ENCODE peak calls at places on chromosomes 5 and 9, in nine cellular contexts. E, C, G, U, H, F, N, K and W are unnamed samples. For H3K9me3, the result is how much of the 10 kb centered on the place peaks cover.

GRCh38 chr9:127572961-127573727 is 38.9 kb upstream of the STXBP1 start:
- DNase-seq in H (no peak), C (peak), E (no peak), G (no peak), N (no peak), K (no peak), U (no peak), F (no peak), W (no peak)

GRCh38 chr9:117094493-117094892 is 320.4 kb downstream of the ASTN2 start:
- DNase-seq in G (peak), C (no peak), H (no peak), U (no peak), E (no peak), K (no peak), F (no peak), N (no peak), W (no peak)

GRCh38 chr9:10238087-10238486 is 374.7 kb downstream of the PTPRD start:
- DNase-seq in E (no peak), N (no peak), F (no peak), C (no peak), H (no peak), U (no peak), G (no peak), K (no peak), W (no peak)

GRCh38 chr9:27528278-27528885 is 1.2 kb downstream of the MOB3B start:
- DNase-seq in N (peak), U (no peak), C (peak), G (peak), E (peak), H (peak), K (peak), F (peak), W (peak)

GRCh38 chr5:40572947-40573346 is 106.8 kb upstream of the PTGER4 start:
- DNase-seq in G (peak), F (peak), C (no peak), N (peak), E (no peak), H (no peak), U (peak), K (no peak), W (no peak)

GRCh38 chr5:32390819-32391591 is 53.5 kb downstream of the ZFR start:
- DNase-seq in N (no peak), H (no peak), F (no peak), U (peak), E (no peak), K (no peak), G (no peak), C (no peak), W (no peak)

GRCh38 chr9:105219291-105219805 is 25.1 kb upstream of the SLC44A1 start:
- DNase-seq in E (no peak), K (no peak), F (no peak), N (no peak), H (no peak), G (no peak), U (no peak), C (no peak), W (no peak)

GRCh38 chr5:178431777-178432155 is 158.4 kb downstream of the COL23A1 start:
- DNase-seq in U (no peak), G (no peak), C (no peak), K (no peak), H (no peak), E (no peak), N (no peak), F (no peak), W (no peak)

GRCh38 chr5:1542755-1543154 is 19.0 kb upstream of the LPCAT1 start:
- DNase-seq in H (peak), N (no peak), E (peak), G (no peak), F (no peak), U (no peak), K (peak), C (peak), W (no peak)

GRCh38 chr9:98778711-98779530 is 17.4 kb downstream of the ANKS6 start:
- DNase-seq in C (peak), H (peak), G (no peak), F (no peak), K (no peak), N (no peak), E (no peak), U (no peak), W (no peak)

GRCh38 chr9:8779478-8779877 is 979.9 kb upstream of the DMAC1 start:
- DNase-seq in E (no peak), H (no peak), C (no peak), F (no peak), N (no peak), U (no peak), K (peak), G (no peak), W (no peak)

GRCh38 chr5:140842798-140843733 is 2.1 kb downstream of the PCDHA8 start:
- DNase-seq in U (no peak), K (no peak), E (no peak), G (no peak), H (no peak), N (no peak), C (no peak), F (no peak), W (no peak)

GRCh38 chr5:131491749-131492148 is 143.3 kb downstream of the RAPGEF6 start:
- DNase-seq in G (no peak), E (no peak), C (no peak), U (no peak), K (no peak), F (no peak), H (no peak), N (no peak), W (no peak)

GRCh38 chr9:129702563-129702962 is 37.1 kb downstream of the PRRX2 start:
- DNase-seq in E (no peak), U (peak), G (no peak), N (no peak), F (no peak), C (peak), K (no peak), H (peak), W (no peak)

GRCh38 chr9:101381833-101382342 is 2.9 kb downstream of the BAAT start:
- DNase-seq in F (no peak), K (no peak), E (no peak), H (no peak), G (no peak), U (no peak), N (no peak), C (no peak), W (no peak)

GRCh38 chr5:136677219-136677618 is 311.9 kb upstream of the TRPC7 start:
- DNase-seq in N (no peak), G (no peak), F (no peak), K (no peak), E (no peak), C (no peak), U (no peak), H (no peak), W (no peak)

GRCh38 chr9:82031538-82032280 is 43.1 kb downstream of the SPATA31D1 start:
- DNase-seq in K (peak), E (peak), C (no peak), N (peak), H (peak), F (no peak), U (peak), G (peak), W (no peak)

GRCh38 chr5:123088031-123088805 is 823 bp upstream of the PRDM6 start:
- DNase-seq in U (no peak), G (no peak), N (no peak), K (peak), H (no peak), F (no peak), E (no peak), C (no peak), W (no peak)

GRCh38 chr5:154997746-154998145 is 15.8 kb upstream of the KIF4B start:
- DNase-seq in H (no peak), G (no peak), E (no peak), K (no peak), C (no peak), F (no peak), U (no peak), N (no peak), W (no peak)

GRCh38 chr9:126853667-126854066 is 6.8 kb upstream of the ZBTB34 start:
- DNase-seq in G (no peak), U (peak), F (no peak), H (no peak), E (no peak), K (peak), C (no peak), N (no peak), W (no peak)

GRCh38 chr9:20640331-20641187 is 18.3 kb upstream of the MLLT3 start:
- DNase-seq in F (no peak), K (no peak), C (peak), G (peak), E (peak), N (peak), U (no peak), H (no peak), W (peak)

GRCh38 chr9:97714435-97714834 is 17.3 kb upstream of the XPA start:
- DNase-seq in F (no peak), U (no peak), G (no peak), K (no peak), E (no peak), H (no peak), N (no peak), C (no peak), W (no peak)

GRCh38 chr5:145975361-145976066 is 39.1 kb downstream of the SH3RF2 start:
- DNase-seq in K (no peak), C (peak), G (no peak), H (no peak), U (peak), N (peak), F (no peak), E (no peak), W (no peak)

GRCh38 chr5:19492861-19493260 is 495.1 kb downstream of the CDH18 start:
- DNase-seq in N (no peak), E (no peak), F (no peak), H (no peak), U (no peak), K (no peak), G (no peak), C (no peak), W (no peak)

GRCh38 chr5:34015120-34015807 is 7.4 kb upstream of the AMACR start:
- DNase-seq in F (no peak), C (no peak), N (no peak), H (no peak), K (no peak), E (no peak), G (no peak), U (no peak), W (no peak)

GRCh38 chr5:176861276-176861675 is 37.9 kb downstream of the HK3 start:
- DNase-seq in F (no peak), N (no peak), U (no peak), C (no peak), G (no peak), E (no peak), K (no peak), H (no peak), W (no peak)

GRCh38 chr5:76174101-76174500 is 90.9 kb downstream of the SV2C start:
- DNase-seq in C (no peak), F (no peak), U (no peak), E (no peak), G (no peak), N (no peak), H (no peak), K (no peak), W (no peak)

GRCh38 chr5:40552981-40553380 is 126.7 kb upstream of the PTGER4 start:
- DNase-seq in U (no peak), N (no peak), K (no peak), G (no peak), E (no peak), H (no peak), F (no peak), C (no peak), W (no peak)

GRCh38 chr5:142012186-142012785 is 541 bp downstream of the GNPDA1 start:
- DNase-seq in G (peak), F (peak), K (peak), N (peak), U (no peak), H (peak), E (peak), C (peak), W (peak)

GRCh38 chr9:105244996-105245719 is 707 bp downstream of the SLC44A1 start:
- DNase-seq in C (peak), N (peak), K (peak), F (no peak), G (peak), E (peak), H (peak), U (no peak), W (peak)

GRCh38 chr5:135203593-135204036 is 169.6 kb upstream of the PITX1 start:
- DNase-seq in G (no peak), F (no peak), N (no peak), U (no peak), K (no peak), C (no peak), H (no peak), E (no peak), W (no peak)

GRCh38 chr9:135810806-135811575 is 96.4 kb downstream of the CAMSAP1 start:
- DNase-seq in F (peak), G (no peak), N (no peak), K (no peak), H (no peak), C (no peak), U (no peak), E (no peak), W (no peak)

GRCh38 chr5:27947088-27947487 is 908.7 kb upstream of the CDH9 start:
- DNase-seq in H (no peak), K (no peak), N (no peak), G (no peak), E (no peak), C (no peak), F (no peak), U (no peak), W (no peak)

GRCh38 chr5:67170783-67171182 is 25.8 kb downstream of the CD180 start:
- DNase-seq in F (no peak), G (no peak), U (no peak), E (no peak), C (no peak), H (no peak), N (no peak), K (no peak), W (no peak)

GRCh38 chr9:114936566-114936965 is 6.2 kb upstream of the TNFSF8 start:
- DNase-seq in N (no peak), K (no peak), F (no peak), G (no peak), C (no peak), H (no peak), U (no peak), E (no peak), W (no peak)

GRCh38 chr9:114938687-114939575 is 8.5 kb upstream of the TNFSF8 start:
- DNase-seq in E (no peak), C (no peak), H (no peak), G (no peak), N (no peak), U (no peak), F (peak), K (no peak), W (no peak)
- H3K27ac ChIP-seq in E (no peak), C (no peak), H (no peak), G (no peak), N (no peak), U (no peak), F (no peak), K (no peak), W (no peak)

GRCh38 chr5:97764700-97765099 is 581.7 kb upstream of the RIOK2 start:
- DNase-seq in E (no peak), N (no peak), H (no peak), K (no peak), C (no peak), G (no peak), F (no peak), U (peak), W (no peak)
- H3K9me3 ChIP-seq in E (under half), N (under half), H (under half), K (under half), C (under half), G (under half), F (under half), U (under half), W (under half)

GRCh38 chr5:59660737-59661136 is 232.8 kb downstream of the PDE4D start:
- DNase-seq in H (no peak), G (no peak), K (no peak), U (no peak), F (no peak), E (no peak), N (no peak), C (no peak), W (no peak)
- TF ChIP-seq CTCF in H (no peak), G (peak), K (peak), U (peak), F (no peak), E (peak), N (peak), C (peak), W (no peak)

GRCh38 chr9:87792831-87793288 is 66.9 kb downstream of the CTSL start:
- DNase-seq in U (peak), F (peak), E (peak), N (peak), H (peak), C (peak), G (peak), K (peak), W (no peak)
- H3K27ac ChIP-seq in U (peak), F (peak), E (no peak), N (peak), H (no peak), C (peak), G (peak), K (no peak), W (no peak)